ENCODE peak calls at places on chromosomes 7 and 10, in seven cellular contexts. B, M, W, N, O, F and V are unnamed samples.

GRCh38 chr7:418636-419280 is 100.9 kb downstream of the PDGFA start:
- DNase-seq in W (no peak), N (peak), B (no peak), F (no peak), O (no peak), M (no peak), V (no peak)

GRCh38 chr7:30927040-30927439 is 15.4 kb downstream of the AQP1 start:
- DNase-seq in F (peak), M (no peak), B (no peak), O (no peak), W (peak), N (no peak), V (no peak)

GRCh38 chr10:60148266-60148840 is 241.3 kb downstream of the ANK3 start:
- DNase-seq in W (no peak), F (no peak), B (no peak), M (no peak), N (no peak), O (no peak), V (no peak)

GRCh38 chr7:155298834-155299538 is 1.3 kb downstream of the INSIG1 start:
- DNase-seq in B (peak), N (peak), F (peak), W (peak), O (peak), M (peak), V (peak)

GRCh38 chr10:77692782-77693181 is 55.2 kb upstream of the KCNMA1 start:
- DNase-seq in B (no peak), M (no peak), O (no peak), W (no peak), F (peak), N (no peak), V (no peak)

GRCh38 chr7:1459930-1460756 is 873 bp upstream of the MICALL2 start:
- DNase-seq in F (peak), N (peak), B (no peak), M (no peak), W (peak), O (peak), V (no peak)

GRCh38 chr10:46236941-46237681 is 49.7 kb upstream of the ANTXRL start:
- DNase-seq in W (no peak), O (no peak), B (no peak), N (peak), F (peak), M (no peak), V (peak)

GRCh38 chr10:5628798-5629788 is 37.3 kb downstream of the ASB13 start:
- DNase-seq in N (no peak), F (no peak), B (no peak), M (no peak), W (no peak), O (no peak), V (no peak)

GRCh38 chr10:99976886-99977391 is 32.8 kb downstream of the DNMBP start:
- DNase-seq in O (no peak), F (no peak), W (no peak), B (no peak), M (no peak), N (no peak), V (no peak)

GRCh38 chr10:4283841-4284610 is 499.0 kb upstream of the KLF6 start:
- DNase-seq in W (peak), M (no peak), N (peak), O (no peak), F (no peak), B (no peak), V (no peak)

GRCh38 chr10:132946806-132947530 is 4.6 kb upstream of the CFAP46 start:
- DNase-seq in W (no peak), M (no peak), B (no peak), O (no peak), F (no peak), N (no peak), V (no peak)

GRCh38 chr10:88386878-88387773 is 196.0 kb downstream of the RNLS start:
- DNase-seq in O (peak), N (peak), F (peak), W (no peak), B (no peak), M (peak), V (no peak)

GRCh38 chr7:77391230-77391629 is 24.9 kb downstream of the GSAP start:
- DNase-seq in B (no peak), N (no peak), F (no peak), O (peak), M (no peak), W (no peak), V (no peak)

GRCh38 chr10:47356708-47357107 is 8.5 kb downstream of the RBP3 start:
- DNase-seq in O (no peak), W (no peak), B (no peak), F (no peak), N (no peak), M (no peak), V (no peak)

GRCh38 chr7:158829021-158829341 is 328 bp downstream of the ESYT2 start:
- DNase-seq in W (no peak), B (no peak), O (peak), N (peak), M (peak), F (peak), V (peak)

DNA sequence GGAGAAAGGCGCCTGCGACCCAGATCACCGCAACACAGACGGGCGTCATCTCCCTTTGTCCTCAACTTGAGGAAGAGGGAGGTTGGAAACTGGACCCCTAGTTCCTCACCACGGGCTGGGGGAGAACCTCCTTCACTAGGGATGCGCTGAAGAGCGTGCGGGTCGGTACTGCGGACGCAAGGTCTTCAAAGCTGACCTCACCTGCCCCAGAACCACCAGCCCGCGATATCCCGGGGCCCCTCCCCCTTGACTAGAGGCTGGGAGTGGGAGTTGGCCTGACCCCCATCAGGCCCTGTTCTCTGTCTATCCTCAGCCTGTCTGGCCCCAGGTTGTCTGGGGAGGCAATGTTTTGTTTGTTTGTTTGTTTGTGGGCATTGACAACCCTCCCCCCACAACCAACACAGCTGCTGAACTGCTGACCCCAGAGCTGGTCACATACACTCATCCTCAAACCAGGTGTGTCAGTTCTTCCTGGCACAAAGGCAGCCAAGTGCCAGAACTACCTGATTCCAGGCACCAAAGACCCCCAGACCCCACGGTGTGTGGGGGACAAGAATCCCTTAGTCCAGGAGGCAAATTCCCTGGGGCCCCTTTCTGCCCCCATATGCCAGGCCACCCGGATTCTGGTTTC is 2.9 kb downstream of the NPM3 start:
- DNase-seq in M (no peak), O (peak), W (no peak), F (no peak), B (no peak), N (no peak), V (no peak)
- TF ChIP-seq CTCF in M (no peak), O (no peak), W (no peak), F (no peak), B (no peak), N (no peak), V (no peak)

GRCh38 chr10:70752571-70752970 is 32.6 kb downstream of the TBATA start:
- DNase-seq in F (no peak), N (no peak), B (no peak), W (no peak), M (no peak), O (no peak), V (no peak)
- TF ChIP-seq CTCF in F (no peak), N (no peak), B (no peak), W (no peak), M (no peak), O (no peak), V (no peak)

DNA sequence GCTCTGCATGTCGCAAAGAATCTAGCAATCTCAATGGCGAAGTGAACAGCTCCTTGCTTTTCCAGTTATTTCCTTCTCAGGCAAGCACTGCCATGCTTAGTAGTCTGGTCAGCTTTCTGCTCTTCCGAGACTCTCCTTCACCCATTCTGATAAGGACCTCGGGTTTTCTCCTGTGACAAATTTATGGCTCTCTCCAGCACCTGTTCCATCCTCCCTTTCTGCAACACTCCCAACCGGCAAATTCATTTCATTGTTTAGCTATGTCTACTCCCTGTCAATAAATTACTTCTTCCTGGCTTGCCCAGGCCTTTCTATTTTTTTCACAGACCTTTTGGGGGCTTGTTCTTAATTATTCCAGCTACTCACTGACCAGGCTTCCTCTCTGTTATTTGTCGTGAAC is 252.6 kb downstream of the SORCS3 start:
- DNase-seq in O (no peak), F (no peak), M (no peak), B (no peak), W (no peak), N (no peak), V (no peak)
- TF ChIP-seq CTCF in O (no peak), F (no peak), M (no peak), B (no peak), W (no peak), N (no peak), V (no peak)

DNA sequence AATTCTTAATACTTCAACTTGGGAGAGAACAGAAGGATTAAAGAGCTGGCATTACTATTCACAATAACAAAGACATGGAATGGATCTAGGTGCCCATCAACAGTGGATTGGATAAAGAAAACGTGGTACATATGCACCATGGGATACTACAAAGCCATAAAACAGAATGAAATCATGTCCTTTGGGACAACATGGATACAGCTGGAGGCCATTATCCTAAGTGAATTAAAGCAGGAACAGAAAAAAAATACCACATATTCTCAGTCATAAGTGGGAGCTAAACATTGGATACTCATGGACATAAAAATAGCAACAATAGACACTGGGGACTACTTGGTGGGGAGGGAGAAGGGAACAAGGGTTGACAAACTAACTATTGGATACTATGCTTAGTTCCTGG is 133.2 kb upstream of the ITGB1 start:
- DNase-seq in F (no peak), O (no peak), W (no peak), M (no peak), N (no peak), B (no peak), V (no peak)
- TF ChIP-seq CTCF in F (no peak), O (no peak), W (no peak), M (no peak), N (no peak), B (no peak), V (no peak)

DNA sequence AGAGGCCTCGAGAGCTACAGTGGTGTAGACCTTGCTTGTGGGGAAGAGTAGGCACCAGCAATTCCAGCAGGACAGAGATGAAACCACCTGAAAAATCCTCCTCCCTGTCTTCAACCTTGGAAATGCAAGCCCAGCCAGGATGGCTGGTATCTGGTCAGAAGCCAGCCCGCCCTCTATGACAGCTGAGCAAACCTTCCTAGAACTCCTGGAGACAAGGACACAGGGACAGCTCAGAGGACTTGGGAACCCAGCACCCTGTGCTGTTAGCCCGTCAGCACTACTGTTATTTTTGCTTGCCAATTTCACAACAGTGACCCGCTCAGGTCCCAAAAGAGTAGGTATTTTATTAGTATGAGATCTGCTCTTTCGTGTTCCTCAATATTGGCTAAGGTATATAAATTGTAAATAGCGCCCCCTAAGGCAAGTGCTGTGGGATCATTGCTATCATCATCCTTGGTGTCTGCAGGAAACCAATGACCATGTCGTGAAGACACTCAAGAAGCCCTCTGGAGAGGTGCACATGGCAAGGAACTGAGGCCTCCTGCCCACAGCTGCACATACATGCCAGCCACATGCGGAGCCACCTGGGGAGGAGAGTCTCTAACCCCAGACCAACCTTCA is 156.5 kb upstream of the CHST15 start:
- DNase-seq in N (no peak), B (no peak), O (no peak), F (peak), M (no peak), W (no peak), V (no peak)
- TF ChIP-seq CTCF in N (no peak), B (no peak), O (peak), F (no peak), M (no peak), W (no peak), V (peak)

DNA sequence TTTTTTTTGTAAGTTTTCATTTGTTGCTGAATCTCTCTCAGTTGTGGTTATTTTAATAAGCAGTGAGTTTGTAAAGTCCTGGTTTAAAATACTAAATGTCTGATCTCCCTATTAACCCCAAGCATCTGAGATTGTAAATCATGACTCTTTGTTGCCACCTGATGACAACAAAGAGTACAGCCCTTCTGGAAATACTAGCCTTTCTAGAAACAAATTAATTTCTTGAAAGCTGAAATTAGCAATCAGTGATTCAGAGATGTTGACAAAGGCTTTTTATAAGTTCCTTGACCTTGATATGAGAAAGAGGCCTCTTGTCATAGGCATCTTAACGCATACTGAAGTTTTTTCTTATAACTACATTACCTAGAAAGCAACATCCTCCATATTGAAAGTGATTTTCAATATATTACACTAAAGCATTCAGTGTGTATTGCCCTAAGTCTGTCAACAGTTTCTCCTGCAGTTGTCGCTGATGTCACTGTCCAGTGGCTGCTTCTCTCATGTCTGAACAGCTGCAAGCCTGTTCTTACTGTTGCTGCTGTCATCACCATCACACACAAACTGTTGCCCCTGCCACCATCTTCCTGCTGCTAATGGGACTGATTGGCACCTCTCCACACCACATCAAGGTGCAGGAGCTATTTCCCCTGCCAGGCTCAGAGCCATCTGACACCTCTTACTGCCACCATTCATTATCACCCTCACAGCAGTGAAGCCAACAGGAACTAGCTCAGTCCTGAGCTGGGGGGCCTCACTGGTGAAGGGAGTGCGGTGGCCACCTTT is 95.1 kb upstream of the LRGUK start:
- DNase-seq in W (no peak), M (no peak), B (no peak), F (no peak), O (no peak), N (no peak), V (no peak)
- TF ChIP-seq CTCF in W (no peak), M (peak), B (no peak), F (no peak), O (no peak), N (no peak), V (no peak)

GRCh38 chr7:115475774-115476407 is 554.0 kb downstream of the MDFIC start:
- DNase-seq in W (no peak), N (no peak), O (no peak), M (no peak), F (no peak), B (no peak), V (no peak)
- TF ChIP-seq CTCF in W (peak), N (no peak), O (peak), M (no peak), F (no peak), B (no peak), V (no peak)

GRCh38 chr10:73459683-73460314 is 26.4 kb upstream of the MSS51 start:
- DNase-seq in B (no peak), O (no peak), F (no peak), M (no peak), W (no peak), N (no peak), V (no peak)

GRCh38 chr10:73460897-73461296 is 27.5 kb upstream of the MSS51 start:
- DNase-seq in W (no peak), F (no peak), M (no peak), B (no peak), N (no peak), O (no peak), V (no peak)

DNA sequence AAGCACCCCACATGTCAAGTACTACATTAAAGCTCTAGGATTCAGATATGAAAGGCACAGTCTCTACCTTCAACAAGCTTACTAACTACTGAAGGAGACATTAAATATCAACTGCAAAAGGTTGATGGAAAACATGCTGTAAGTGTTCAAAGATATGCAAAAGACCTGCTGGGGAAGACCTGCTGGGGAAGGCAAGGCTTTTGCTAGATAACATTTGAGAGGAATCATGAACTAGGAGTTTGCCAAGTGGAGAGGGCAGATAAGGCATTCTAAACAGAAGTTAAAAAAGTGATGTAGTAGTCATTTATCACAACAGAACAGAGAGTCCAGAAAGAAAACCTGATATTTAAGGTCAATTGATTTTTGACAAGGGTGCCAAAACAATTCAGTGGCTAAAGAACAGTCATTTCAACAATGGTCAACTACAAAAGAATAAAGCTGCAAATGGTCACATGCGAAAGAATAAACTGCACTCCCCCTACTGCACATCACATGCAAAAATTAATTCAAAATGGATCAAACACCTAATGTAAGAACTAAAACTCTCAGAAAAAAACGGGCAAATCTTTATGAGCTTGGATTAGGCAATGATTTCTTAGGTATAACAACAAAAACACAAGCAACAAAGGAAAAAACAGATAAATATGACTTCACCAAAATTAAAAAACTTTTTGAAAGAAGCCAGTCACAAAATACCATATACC is 23.0 kb upstream of the MSS51 start:
- DNase-seq in F (no peak), B (no peak), N (no peak), O (no peak), W (no peak), M (no peak), V (no peak)
- TF ChIP-seq CTCF in F (no peak), B (no peak), N (no peak), O (no peak), W (no peak), M (no peak), V (no peak)